ENCODE peak calls at places on chromosomes 2 and 18, in five cellular contexts. W, P, T, S and O are unnamed samples.

GRCh38 chr2:130261970-130262760 is 63.9 kb upstream of the TUBA3E start:
- DNase-seq in W (no peak), P (peak; percentile 52), T (no peak), S (no peak), O (no peak)

GRCh38 chr18:60259052-60259681 is 113.4 kb downstream of the MC4R start:
- DNase-seq in W (peak; percentile 22), P (peak; percentile 33), T (no peak), S (no peak), O (no peak)

GRCh38 chr2:169822785-169823392 is 1.8 kb downstream of the METTL5 start:
- DNase-seq in W (no peak), P (no peak), T (no peak), S (no peak), O (no peak)

GRCh38 chr2:226915846-226916360 is 80.0 kb downstream of the RHBDD1 start:
- DNase-seq in W (peak; percentile 16), P (peak; percentile 90), T (no peak), S (no peak), O (no peak)

GRCh38 chr18:71442830-71443229 is 1101.3 kb downstream of the CBLN2 start:
- DNase-seq in W (no peak), P (peak; percentile 18), T (no peak), S (no peak), O (no peak)

GRCh38 chr2:235347691-235348090 is 146.2 kb upstream of the AGAP1 start:
- DNase-seq in W (peak; percentile 90), P (peak; percentile 73), T (no peak), S (no peak), O (no peak)

GRCh38 chr2:38074047-38074774 is 1.7 kb downstream of the CYP1B1 start:
- DNase-seq in W (no peak), P (no peak), T (no peak), S (no peak), O (peak; percentile 11)

GRCh38 chr2:202589582-202589949 is 45.2 kb upstream of the FAM117B start:
- DNase-seq in W (no peak), P (no peak), T (no peak), S (no peak), O (no peak)

GRCh38 chr2:230866704-230867561 is 2.2 kb downstream of the ITM2C start:
- DNase-seq in W (no peak), P (peak; percentile 71), T (no peak), S (no peak), O (no peak)

GRCh38 chr2:8059255-8059654 is 622.6 kb upstream of the ID2 start:
- DNase-seq in W (no peak), P (no peak), T (no peak), S (no peak), O (no peak)

GRCh38 chr2:189466656-189467055 is 25.4 kb downstream of the WDR75 start:
- DNase-seq in W (no peak), P (no peak), T (no peak), S (no peak), O (no peak)

GRCh38 chr2:98376301-98376945 is 30.2 kb downstream of the CNGA3 start:
- DNase-seq in W (no peak), P (no peak), T (no peak), S (no peak), O (no peak)

GRCh38 chr2:104945866-104946265 is 92.0 kb downstream of the POU3F3 start:
- DNase-seq in W (no peak), P (no peak), T (no peak), S (no peak), O (no peak)

GRCh38 chr2:100554788-100555407 is 7.9 kb upstream of the PDCL3 start:
- DNase-seq in W (no peak), P (no peak), T (no peak), S (no peak), O (no peak)

GRCh38 chr18:6370886-6371635 is 43.6 kb downstream of the L3MBTL4 start:
- DNase-seq in W (no peak), P (no peak), T (no peak), S (no peak), O (no peak)

GRCh38 chr2:149716687-149717086 is 129.1 kb upstream of the MMADHC start:
- DNase-seq in W (no peak), P (no peak), T (no peak), S (no peak), O (no peak)

GRCh38 chr2:204967199-204967995 is 422.1 kb downstream of the PARD3B start:
- DNase-seq in W (no peak), P (no peak), T (no peak), S (no peak), O (no peak)

GRCh38 chr2:96859338-96859649 is 1.5 kb upstream of the ANKRD39 start:
- DNase-seq in W (no peak), P (peak; percentile 34), T (no peak), S (no peak), O (no peak)

GRCh38 chr2:216936954-216937357 is 77.1 kb upstream of the TNP1 start:
- DNase-seq in W (no peak), P (no peak), T (no peak), S (no peak), O (no peak)

GRCh38 chr2:100630473-100630977 is 67.7 kb downstream of the PDCL3 start:
- DNase-seq in W (peak; percentile 19), P (no peak), T (no peak), S (no peak), O (no peak)

GRCh38 chr2:172427990-172428840 is 829 bp downstream of the ITGA6 start:
- DNase-seq in W (no peak), P (peak; percentile 57), T (no peak), S (peak; percentile 76), O (peak; percentile 29)

GRCh38 chr2:161871113-161871512 is 202.9 kb downstream of the DPP4 start:
- DNase-seq in W (no peak), P (no peak), T (no peak), S (no peak), O (no peak)

GRCh38 chr2:86703704-86704370 is 16.3 kb upstream of the RMND5A start:
- DNase-seq in W (no peak), P (peak; percentile 87), T (no peak), S (no peak), O (no peak)
- TF ChIP-seq CTCF in W (no peak), P (no peak), T (no peak), S (no peak), O (no peak)

GRCh38 chr18:10101293-10101701 is 187.5 kb downstream of the VAPA start:
- DNase-seq in W (peak; percentile 10), P (peak; percentile 72), T (no peak), S (no peak), O (no peak)
- TF ChIP-seq CTCF in W (no peak), P (no peak), T (no peak), S (no peak), O (no peak)

GRCh38 chr2:101796825-101797600 is 99.5 kb downstream of the MAP4K4 start:
- DNase-seq in W (no peak), P (no peak), T (no peak), S (no peak), O (no peak)

GRCh38 chr2:101793277-101793969 is 95.9 kb downstream of the MAP4K4 start:
- DNase-seq in W (no peak), P (peak; percentile 53), T (no peak), S (no peak), O (no peak)

GRCh38 chr2:101794141-101794540 is 96.6 kb downstream of the MAP4K4 start:
- DNase-seq in W (no peak), P (no peak), T (no peak), S (no peak), O (no peak)

GRCh38 chr2:101792208-101792607 is 94.7 kb downstream of the MAP4K4 start:
- DNase-seq in W (no peak), P (no peak), T (no peak), S (no peak), O (no peak)

DNA sequence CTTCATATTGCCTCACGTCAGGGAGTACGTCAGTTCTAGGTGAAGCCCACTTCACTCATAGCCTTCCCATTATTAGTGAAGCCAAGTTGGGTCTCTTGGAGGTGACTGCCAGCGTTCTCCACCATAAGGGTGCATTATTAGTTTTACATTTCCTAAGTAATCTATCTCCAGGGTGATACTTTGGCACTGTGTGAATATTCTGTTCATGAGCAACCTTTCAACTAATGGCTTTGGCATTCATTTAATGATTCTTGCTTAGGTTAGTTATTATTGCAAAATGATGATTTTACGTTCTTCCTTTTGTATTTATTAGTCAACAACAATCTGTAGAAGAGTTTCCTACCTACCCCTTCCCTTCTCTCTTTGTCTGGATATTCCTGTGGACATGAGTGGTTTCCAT is 97.5 kb downstream of the MAP4K4 start:
- DNase-seq in W (no peak), P (no peak), T (no peak), S (no peak), O (no peak)
- TF ChIP-seq CTCF in W (no peak), P (no peak), T (no peak), S (no peak), O (no peak)

GRCh38 chr2:128091691-128092050 is 671 bp downstream of the UGGT1 start:
- DNase-seq in W (no peak), P (peak; percentile 31), T (no peak), S (no peak), O (no peak)

GRCh38 chr2:128084757-128085156 is 6.2 kb upstream of the UGGT1 start:
- DNase-seq in W (no peak), P (no peak), T (no peak), S (no peak), O (no peak)

GRCh38 chr2:128090575-128090908 is 458 bp upstream of the UGGT1 start:
- DNase-seq in W (no peak), P (no peak), T (no peak), S (no peak), O (no peak)

GRCh38 chr2:128090909-128091690 is at the start of gene UGGT1:
- DNase-seq in W (peak; percentile 95), P (peak; percentile 98), T (peak; percentile 93), S (peak; percentile 97), O (peak; percentile 89)

GRCh38 chr2:128086244-128086643 is 4.8 kb upstream of the UGGT1 start:
- DNase-seq in W (no peak), P (no peak), T (no peak), S (no peak), O (no peak)
- TF ChIP-seq CTCF in W (no peak), P (no peak), T (no peak), S (no peak), O (no peak)

DNA sequence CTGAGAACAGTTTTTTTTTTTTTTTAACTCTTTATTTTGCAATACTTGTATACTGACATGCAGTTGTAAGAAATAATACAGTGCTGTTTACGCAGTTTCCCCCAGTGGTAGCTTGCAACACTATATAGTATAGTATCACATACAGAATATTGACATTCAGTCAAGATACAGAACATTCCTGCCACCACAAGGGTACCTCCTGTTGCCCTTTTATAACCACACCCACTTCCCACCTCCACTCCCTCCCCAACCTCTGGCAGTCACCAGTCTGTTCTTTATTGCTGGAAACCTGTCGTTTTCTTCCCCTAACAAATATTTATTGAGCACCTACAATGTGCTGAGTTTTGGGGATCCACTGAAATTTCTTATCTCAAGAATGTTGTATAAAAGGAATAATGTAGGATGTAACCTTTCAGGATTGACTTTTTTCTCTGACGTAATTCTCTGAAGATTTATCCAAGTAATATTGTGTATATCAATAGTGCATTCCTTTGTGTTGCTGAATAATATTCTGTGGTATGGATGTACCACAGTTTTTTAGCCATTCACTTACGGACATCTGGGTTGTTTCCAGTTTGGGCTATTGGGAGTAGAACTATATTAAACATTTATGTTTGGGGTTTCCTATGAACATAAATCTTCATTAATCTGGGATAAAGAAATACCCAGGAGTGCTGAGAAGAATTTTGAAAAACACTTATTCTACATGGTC is 51.4 kb upstream of the EML6 start:
- DNase-seq in W (no peak), P (no peak), T (no peak), S (no peak), O (no peak)
- TF ChIP-seq CTCF in W (no peak), P (no peak), T (no peak), S (no peak), O (peak; percentile 15)

GRCh38 chr2:240810199-240810598 is 9.8 kb downstream of the KIF1A start:
- DNase-seq in W (no peak), P (no peak), T (no peak), S (no peak), O (no peak)
- TF ChIP-seq CTCF in W (peak; percentile 8), P (no peak), T (no peak), S (no peak), O (peak; percentile 28)

GRCh38 chr2:71190959-71191943 is 35.7 kb downstream of the PAIP2B start:
- DNase-seq in W (peak; percentile 2), P (peak; percentile 47), T (no peak), S (no peak), O (no peak)
- TF ChIP-seq CTCF in W (peak; percentile 43), P (peak; percentile 16), T (no peak), S (peak; percentile 25), O (peak; percentile 47)